ENCODE peak calls at places on chromosomes 5 and 9, in four cellular contexts. F is H9, B is lower lobe of right lung, T is adrenal gland. H is an unnamed sample.

GRCh38 chr5:27592231-27592630 is 553.8 kb upstream of the CDH9 start:
- DNase-seq in T (no peak), B (no peak), F (no peak), H (no peak)

GRCh38 chr9:3827175-3827574 is 301.4 kb upstream of the RFX3 start:
- DNase-seq in F (no peak), B (peak; percentile 64), T (no peak), H (no peak)

GRCh38 chr5:103450333-103451061 is 112.1 kb downstream of the NUDT12 start:
- DNase-seq in B (no peak), F (no peak), T (no peak), H (no peak)

GRCh38 chr5:15772131-15772530 is 272.2 kb downstream of the FBXL7 start:
- DNase-seq in B (no peak), F (no peak), T (no peak), H (no peak)

GRCh38 chr5:9411142-9411541 is 134.7 kb downstream of the SEMA5A start:
- DNase-seq in B (no peak), F (no peak), T (no peak), H (no peak)

GRCh38 chr9:70540016-70540415 is 125.6 kb upstream of the KLF9 start:
- DNase-seq in B (no peak), T (no peak), F (no peak), H (no peak)

GRCh38 chr9:88873635-88874034 is 117.6 kb upstream of the S1PR3 start:
- DNase-seq in T (no peak), B (no peak), F (no peak), H (no peak)

GRCh38 chr5:75286211-75286773 is 49.6 kb upstream of the ANKRD31 start:
- DNase-seq in F (no peak), T (no peak), B (no peak), H (no peak)

GRCh38 chr5:115366223-115366622 is 69.8 kb upstream of the CCDC112 start:
- DNase-seq in F (no peak), T (no peak), B (no peak), H (no peak)

GRCh38 chr5:1789838-1790462 is 9.7 kb downstream of the MRPL36 start:
- DNase-seq in T (no peak), B (no peak), F (no peak), H (peak; percentile 26)

GRCh38 chr5:168813179-168813968 is 234.2 kb upstream of the PANK3 start:
- DNase-seq in F (no peak), T (no peak), B (no peak), H (no peak)

GRCh38 chr5:83564069-83564749 is 92.7 kb downstream of the VCAN start:
- DNase-seq in B (no peak), F (no peak), T (no peak), H (no peak)

GRCh38 chr5:163318707-163319106 is 118.7 kb upstream of the CCNG1 start:
- DNase-seq in B (no peak), F (peak; percentile 30), T (no peak), H (no peak)

GRCh38 chr5:104111622-104112021 is 549.0 kb upstream of the NUDT12 start:
- DNase-seq in B (no peak), F (no peak), T (no peak), H (no peak)

GRCh38 chr9:4290427-4290837 is 9.4 kb downstream of the GLIS3 start:
- DNase-seq in F (no peak), T (no peak), B (no peak), H (no peak)

GRCh38 chr5:32534056-32534455 is 51.3 kb upstream of the SUB1 start:
- DNase-seq in B (no peak), T (no peak), F (no peak), H (no peak)

GRCh38 chr5:41415242-41415641 is 95.2 kb downstream of the PLCXD3 start:
- DNase-seq in T (no peak), B (no peak), F (no peak), H (no peak)

GRCh38 chr5:32421075-32421474 is 23.5 kb downstream of the ZFR start:
- DNase-seq in F (no peak), B (no peak), T (no peak), H (no peak)

GRCh38 chr5:159240301-159240870 is 22.7 kb upstream of the UBLCP1 start:
- DNase-seq in F (no peak), T (no peak), B (no peak), H (no peak)

GRCh38 chr9:137168907-137169763 is 716 bp downstream of the LRRC26 start:
- DNase-seq in T (no peak), B (no peak), F (peak; percentile 86), H (peak; percentile 80)

GRCh38 chr9:81116340-81117207 is 572.8 kb downstream of the TLE1 start:
- DNase-seq in B (no peak), F (no peak), T (no peak), H (no peak)

GRCh38 chr9:107637421-107638420 is 148.2 kb upstream of the KLF4 start:
- DNase-seq in F (peak; percentile 71), B (peak; percentile 87), T (peak; percentile 91), H (peak; percentile 95)

GRCh38 chr5:29197636-29198035 is 1995.8 kb upstream of the CDH6 start:
- DNase-seq in B (no peak), F (no peak), T (no peak), H (no peak)

GRCh38 chr5:146399446-146399845 is 47.7 kb upstream of the TCERG1 start:
- DNase-seq in F (no peak), B (no peak), T (no peak), H (no peak)

GRCh38 chr5:115209279-115209678 is 39.6 kb upstream of the TRIM36 start:
- DNase-seq in B (no peak), F (no peak), T (no peak), H (no peak)

GRCh38 chr9:33751536-33752129 is 43.7 kb upstream of the PRSS3 start:
- DNase-seq in T (no peak), B (no peak), F (no peak), H (no peak)

GRCh38 chr9:81771606-81772005 is 82.3 kb upstream of the TLE1 start:
- DNase-seq in F (no peak), B (no peak), T (no peak), H (no peak)

GRCh38 chr5:102959055-102959454 is 160.9 kb downstream of the GIN1 start:
- DNase-seq in T (no peak), B (no peak), F (no peak), H (no peak)

GRCh38 chr9:15357050-15357653 is 50.1 kb upstream of the TTC39B start:
- DNase-seq in F (peak; percentile 71), B (peak; percentile 61), T (no peak), H (no peak)

GRCh38 chr9:114178756-114179450 is 23.6 kb downstream of the COL27A1 start:
- DNase-seq in B (peak; percentile 33), T (no peak), F (no peak), H (no peak)

GRCh38 chr5:9877473-9877872 is 247.3 kb upstream of the TAS2R1 start:
- DNase-seq in B (no peak), T (no peak), F (no peak), H (no peak)

GRCh38 chr9:100602302-100602930 is 24.5 kb downstream of the CAVIN4 start:
- DNase-seq in T (peak; percentile 28), F (peak; percentile 60), B (no peak), H (no peak)

GRCh38 chr5:14401639-14402038 is 180.0 kb upstream of the OTULINL start:
- DNase-seq in B (no peak), T (no peak), F (no peak), H (no peak)

GRCh38 chr5:171630047-171630669 is 155.5 kb upstream of the SMIM23 start:
- DNase-seq in B (peak; percentile 61), F (peak; percentile 81), T (no peak), H (peak; percentile 82)
- H3K27ac ChIP-seq in B (no peak overlapping the region), F (no peak overlapping the region), T (no peak overlapping the region), H (no peak overlapping the region)

GRCh38 chr9:131402738-131403492 is 9.0 kb downstream of the PRRC2B start:
- DNase-seq in T (peak; percentile 86), F (no peak), B (peak; percentile 84), H (peak; percentile 93)
- H3K4me1 ChIP-seq in T (peaks cover 99% of the 10 kb centered on the region), F (peaks cover 42% of the 10 kb centered on the region), B (peaks cover 100% of the 10 kb centered on the region), H (peaks cover 45% of the 10 kb centered on the region)

GRCh38 chr9:36826581-36826980 is 207.5 kb downstream of the PAX5 start:
- DNase-seq in T (no peak), F (no peak), B (no peak), H (no peak)
- H3K27me3 ChIP-seq in T (no peaks in the 10 kb centered on the region), F (no peaks in the 10 kb centered on the region), B (peaks cover 10% of the 10 kb centered on the region), H (no peaks in the 10 kb centered on the region)

GRCh38 chr5:143376195-143376772 is 27.2 kb downstream of the NR3C1 start:
- DNase-seq in B (no peak), F (no peak), T (no peak), H (no peak)
- H3K27ac ChIP-seq in B (no peak overlapping the region), F (no peak overlapping the region), T (no peak overlapping the region), H (no peak overlapping the region)

GRCh38 chr9:129581505-129581904 is 39.4 kb downstream of the C9orf50 start:
- DNase-seq in T (no peak), B (no peak), F (no peak), H (peak; percentile 13)
- H3K4me1 ChIP-seq in T (peaks cover 5% of the 10 kb centered on the region), B (peaks cover 9% of the 10 kb centered on the region), F (no peaks in the 10 kb centered on the region), H (peaks cover 2% of the 10 kb centered on the region)

DNA sequence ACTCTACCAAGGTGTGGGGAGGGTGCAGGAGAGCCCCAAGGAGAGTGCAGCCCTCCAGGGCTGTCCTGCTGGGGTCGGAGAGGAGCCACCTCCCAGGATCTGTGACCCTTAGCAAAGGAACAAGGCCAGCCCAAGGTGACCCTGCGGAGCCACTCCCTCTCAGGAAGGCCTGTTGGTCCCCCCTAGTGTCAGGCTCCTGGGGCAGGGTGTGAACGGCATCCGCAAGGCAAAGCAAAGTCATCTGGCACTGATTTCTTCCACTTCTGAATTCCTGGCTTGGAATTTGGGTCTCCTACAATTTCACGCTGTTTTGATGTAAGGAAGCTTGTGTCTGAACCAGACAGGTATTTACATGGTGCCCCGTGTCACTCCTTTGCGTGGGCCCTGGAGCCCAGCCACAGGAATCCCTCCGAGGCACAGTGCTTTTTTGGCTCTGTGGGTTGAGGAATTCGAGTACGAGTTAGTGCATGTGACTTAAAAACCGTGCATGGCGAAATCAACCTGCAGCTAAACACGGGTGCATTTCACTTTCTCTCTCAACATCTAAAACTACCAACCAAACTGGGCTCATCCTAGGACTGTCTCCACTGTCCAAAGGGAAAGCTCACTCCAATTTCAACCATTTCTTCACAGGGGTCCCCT is 24.5 kb upstream of the GFPT2 start:
- DNase-seq in T (no peak), B (no peak), F (no peak), H (no peak)
- H3K27me3 ChIP-seq in T (no peaks in the 10 kb centered on the region), B (no peaks in the 10 kb centered on the region), F (no peaks in the 10 kb centered on the region), H (no peaks in the 10 kb centered on the region)

GRCh38 chr5:78594014-78594413 is 54.6 kb downstream of the LHFPL2 start:
- DNase-seq in B (no peak), T (no peak), F (no peak), H (no peak)
- H3K27ac ChIP-seq in B (no peak overlapping the region), T (peak overlapping the region; percentile 19), F (no peak overlapping the region), H (no peak overlapping the region)

GRCh38 chr5:57717555-57717954 is 234.9 kb upstream of the ACTBL2 start:
- DNase-seq in B (no peak), T (no peak), F (no peak), H (no peak)
- H3K4me1 ChIP-seq in B (no peaks in the 10 kb centered on the region), T (no peaks in the 10 kb centered on the region), F (no peaks in the 10 kb centered on the region), H (no peaks in the 10 kb centered on the region)

GRCh38 chr9:31065691-31066090 is 1318.8 kb upstream of the ACO1 start:
- DNase-seq in B (no peak), T (no peak), F (no peak), H (no peak)

GRCh38 chr9:31071606-31072286 is 1312.7 kb upstream of the ACO1 start:
- DNase-seq in F (no peak), B (peak; percentile 23), T (no peak), H (no peak)

DNA sequence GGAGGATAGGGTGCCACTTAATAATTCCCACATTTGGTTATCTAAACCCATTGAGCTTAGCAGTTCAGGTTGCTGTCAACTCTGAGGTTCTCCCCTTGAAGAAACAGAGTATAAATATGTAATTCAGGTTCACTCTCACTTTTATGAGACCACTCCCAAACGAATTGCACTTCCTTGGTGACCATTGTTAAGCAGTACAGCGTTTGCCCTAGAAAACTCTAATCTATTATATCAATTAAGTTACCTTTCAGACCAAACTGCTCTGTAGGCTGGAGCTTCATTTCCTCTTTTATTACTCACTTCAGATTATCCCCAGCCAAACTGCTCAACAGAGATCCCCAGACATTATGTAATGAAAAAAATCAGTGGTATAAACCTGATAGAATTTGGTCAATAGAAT is 1317.0 kb upstream of the ACO1 start:
- DNase-seq in B (no peak), F (no peak), T (no peak), H (no peak)
- H3K27me3 ChIP-seq in B (no peaks in the 10 kb centered on the region), F (no peaks in the 10 kb centered on the region), T (no peaks in the 10 kb centered on the region), H (no peaks in the 10 kb centered on the region)

H was measured in right cardiac atrium.